ENCODE peak calls at places on chromosome 12, in nine cellular contexts. O, F, N, R, D, X, J, I and K are unnamed samples.
A peak's percentile ranks its signal among the peaks of the same experiment; 100 is the strongest.

GRCh38 chr12:73274972-73275371 is 1002.8 kb downstream of the TRHDE start:
- DNase-seq in O (no peak), F (no peak), N (no peak), R (no peak), D (no peak), X (no peak), J (peak; percentile 30), I (no peak), K (no peak)

GRCh38 chr12:105561981-105562726 is 231.7 kb downstream of the C12orf75 start:
- DNase-seq in O (no peak), F (no peak), N (peak; percentile 39), R (no peak), D (peak; percentile 59), X (peak; percentile 68), J (peak; percentile 80), I (no peak), K (no peak)

GRCh38 chr12:122413516-122414404 is 8.7 kb downstream of the CLIP1 start:
- DNase-seq in O (no peak), F (no peak), N (no peak), R (no peak), D (no peak), X (no peak), J (no peak), I (no peak), K (no peak)

GRCh38 chr12:101424620-101425019 is 17.0 kb upstream of the ARL1 start:
- DNase-seq in O (no peak), F (no peak), N (no peak), R (no peak), D (no peak), X (no peak), J (no peak), I (no peak), K (no peak)

GRCh38 chr12:32897276-32897615 is 669 bp upstream of the PKP2 start:
- DNase-seq in O (no peak), F (no peak), N (no peak), R (no peak), D (no peak), X (no peak), J (no peak), I (no peak), K (no peak)

GRCh38 chr12:52170827-52171226 is 21.0 kb downstream of the KRT80 start:
- DNase-seq in O (no peak), F (no peak), N (no peak), R (no peak), D (no peak), X (no peak), J (no peak), I (no peak), K (no peak)

GRCh38 chr12:6944381-6945186 is 762 bp downstream of the C12orf57 start:
- DNase-seq in O (peak; percentile 82), F (peak; percentile 85), N (peak; percentile 87), R (peak; percentile 91), D (peak; percentile 95), X (peak; percentile 95), J (peak; percentile 73), I (peak; percentile 93), K (peak; percentile 91)

GRCh38 chr12:105740337-105740736 is 398.4 kb downstream of the NUAK1 start:
- DNase-seq in O (no peak), F (no peak), N (no peak), R (no peak), D (no peak), X (no peak), J (no peak), I (no peak), K (no peak)

GRCh38 chr12:53096089-53096741 is 1.3 kb upstream of the IGFBP6 start:
- DNase-seq in O (no peak), F (no peak), N (peak; percentile 38), R (no peak), D (no peak), X (peak; percentile 69), J (peak; percentile 73), I (peak; percentile 44), K (no peak)

GRCh38 chr12:102992297-102992696 is 34.8 kb downstream of the ASCL1 start:
- DNase-seq in O (no peak), F (peak; percentile 45), N (peak; percentile 7), R (no peak), D (peak; percentile 8), X (no peak), J (no peak), I (no peak), K (no peak)

GRCh38 chr12:64582862-64583261 is 27.4 kb upstream of the RASSF3 start:
- DNase-seq in O (no peak), F (no peak), N (no peak), R (no peak), D (no peak), X (no peak), J (no peak), I (no peak), K (no peak)

GRCh38 chr12:86623267-86623666 is 367.1 kb upstream of the MGAT4C start:
- DNase-seq in O (no peak), F (no peak), N (no peak), R (no peak), D (no peak), X (no peak), J (no peak), I (no peak), K (no peak)

GRCh38 chr12:56776654-56777053 is 13.5 kb downstream of the HSD17B6 start:
- DNase-seq in O (no peak), F (no peak), N (no peak), R (no peak), D (no peak), X (no peak), J (no peak), I (no peak), K (no peak)

GRCh38 chr12:111040690-111041089 is 120.3 kb upstream of the MYL2 start:
- DNase-seq in O (no peak), F (no peak), N (no peak), R (no peak), D (no peak), X (no peak), J (no peak), I (no peak), K (no peak)